ENCODE peak calls at places on chromosomes 4 and X, in six cellular contexts. L is testis, O is tibial artery, S is adipocyte, A is right cardiac atrium, M is esophagus squamous epithelium. Q is an unnamed sample.
A peak's percentile ranks its signal among the peaks of the same experiment; 100 is the strongest.

GRCh38 chrX:11241720-11242119 is 51.5 kb upstream of the AMELX start:
- DNase-seq in L (no peak), S (peak; percentile 31), A (no peak), O (no peak), M (no peak), Q (no peak)

GRCh38 chr4:16466581-16466980 is 240.3 kb upstream of the TAPT1 start:
- DNase-seq in S (no peak), M (no peak), O (no peak), A (no peak), L (no peak), Q (no peak)

GRCh38 chr4:107193989-107194388 is 157.9 kb upstream of the DKK2 start:
- DNase-seq in M (no peak), O (no peak), S (no peak), A (no peak), L (no peak), Q (no peak)

GRCh38 chr4:24630937-24631336 is 46.6 kb upstream of the DHX15 start:
- DNase-seq in L (no peak), O (no peak), S (no peak), A (no peak), M (no peak), Q (no peak)

GRCh38 chrX:12370444-12371089 is 232.3 kb downstream of the FRMPD4 start:
- DNase-seq in O (no peak), S (peak; percentile 72), M (no peak), A (no peak), L (peak; percentile 57), Q (peak; percentile 82)

GRCh38 chr4:40301592-40301991 is 33.5 kb upstream of the CHRNA9 start:
- DNase-seq in M (no peak), A (no peak), S (no peak), L (no peak), O (peak; percentile 16), Q (no peak)

GRCh38 chrX:45745479-45745878 is 544.8 kb upstream of the DIPK2B start:
- DNase-seq in S (no peak), O (no peak), M (no peak), L (no peak), A (no peak), Q (no peak)

GRCh38 chr4:60579335-60579734 is 620.8 kb upstream of the ADGRL3 start:
- DNase-seq in S (peak; percentile 4), M (no peak), L (no peak), O (no peak), A (no peak), Q (peak; percentile 1)

GRCh38 chr4:114078636-114079035 is 99.2 kb upstream of the ARSJ start:
- DNase-seq in S (no peak), A (no peak), O (no peak), M (no peak), L (no peak), Q (peak; percentile 87)

GRCh38 chr4:168622600-168622999 is 125.7 kb downstream of the PALLD start:
- DNase-seq in O (no peak), M (no peak), A (no peak), S (no peak), L (no peak), Q (no peak)

GRCh38 chr4:26524001-26524400 is 33.7 kb upstream of the CCKAR start:
- DNase-seq in A (no peak), L (no peak), M (no peak), O (no peak), S (peak; percentile 31), Q (no peak)

GRCh38 chrX:31590581-31591113 is 518.8 kb upstream of the FTHL17 start:
- DNase-seq in M (no peak), L (no peak), S (peak; percentile 59), A (no peak), O (no peak), Q (peak; percentile 69)

GRCh38 chr4:122673252-122673651 is 52.4 kb upstream of the IL21 start:
- DNase-seq in M (no peak), O (no peak), L (no peak), S (peak; percentile 11), A (no peak), Q (no peak)

GRCh38 chrX:39650883-39651282 is 446.9 kb downstream of the BCOR start:
- DNase-seq in L (no peak), S (no peak), A (no peak), M (no peak), O (no peak), Q (no peak)

GRCh38 chr4:88803600-88804096 is 106.0 kb upstream of the NAP1L5 start:
- DNase-seq in O (peak; percentile 73), L (peak; percentile 51), S (peak; percentile 92), A (no peak), M (no peak), Q (peak; percentile 97)

GRCh38 chr4:149047368-149047767 is 605.2 kb upstream of the NR3C2 start:
- DNase-seq in O (no peak), M (no peak), L (no peak), S (peak; percentile 3), A (no peak), Q (peak; percentile 72)

GRCh38 chr4:73707918-73708577 is 32.3 kb upstream of the CXCL8 start:
- DNase-seq in M (no peak), O (peak; percentile 78), S (peak; percentile 84), A (peak; percentile 84), L (no peak), Q (peak; percentile 91)

GRCh38 chrX:24151513-24151912 is 2.0 kb downstream of the ZFX start:
- DNase-seq in S (no peak), M (no peak), O (no peak), A (no peak), L (peak; percentile 29), Q (no peak)

GRCh38 chrX:46579250-46579649 is 5.7 kb downstream of the CHST7 start:
- DNase-seq in O (no peak), L (no peak), S (no peak), A (no peak), M (no peak), Q (no peak)

GRCh38 chr4:88846232-88846790 is 148.7 kb upstream of the NAP1L5 start:
- DNase-seq in M (no peak), L (no peak), A (no peak), O (no peak), S (peak; percentile 30), Q (no peak)

GRCh38 chr4:129062580-129062979 is 30.8 kb downstream of the SCLT1 start:
- DNase-seq in O (no peak), L (no peak), A (no peak), S (no peak), M (no peak), Q (no peak)

GRCh38 chr4:48801739-48802138 is 21.7 kb upstream of the FRYL start:
- DNase-seq in L (no peak), M (no peak), O (no peak), A (no peak), S (peak; percentile 70), Q (peak; percentile 15)

GRCh38 chrX:56797966-56798711 is 69.1 kb downstream of the NBDY start:
- DNase-seq in O (no peak), A (no peak), M (no peak), L (no peak), S (peak; percentile 66), Q (peak; percentile 51)

GRCh38 chr4:6454112-6454910 is 18.1 kb downstream of the PPP2R2C start:
- DNase-seq in L (no peak), M (no peak), O (no peak), A (no peak), S (no peak), Q (no peak)

GRCh38 chrX:18702362-18703195 is 4.9 kb upstream of the PPEF1 start:
- DNase-seq in L (no peak), S (peak; percentile 75), A (no peak), O (no peak), M (no peak), Q (peak; percentile 91)

GRCh38 chrX:121876316-121876715 is 828.9 kb downstream of the GLUD2 start:
- DNase-seq in L (no peak), S (peak; percentile 76), A (no peak), O (no peak), M (no peak), Q (peak; percentile 73)

GRCh38 chrX:133353233-133353632 is 62.1 kb downstream of the GPC4 start:
- DNase-seq in S (no peak), A (no peak), O (no peak), M (no peak), L (no peak), Q (no peak)

DNA sequence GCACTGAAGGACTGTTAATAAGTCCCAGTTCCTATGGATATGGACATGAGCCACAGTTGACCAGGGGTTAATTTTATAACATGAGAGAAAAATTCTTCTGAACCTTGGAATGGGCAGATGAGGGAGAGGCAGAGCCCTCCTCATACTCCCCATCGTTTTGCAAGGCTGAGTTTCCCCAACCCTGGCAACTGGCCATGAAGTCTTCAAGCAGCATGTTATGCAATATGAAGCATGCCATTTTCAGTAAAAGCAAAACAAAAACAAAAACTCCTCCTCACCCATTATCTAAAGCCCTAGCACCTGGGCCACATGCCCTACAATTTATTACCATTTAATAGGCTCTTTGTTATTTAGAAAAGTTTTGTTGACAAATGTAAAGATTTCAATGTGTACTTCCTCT is 64.5 kb downstream of the GPC4 start:
- DNase-seq in L (peak; percentile 22), A (peak; percentile 59), O (peak; percentile 65), M (no peak), S (peak; percentile 83), Q (no peak)
- H3K4me1 ChIP-seq in L (no peaks in the 10 kb centered on the region), A (no peaks in the 10 kb centered on the region), O (no peaks in the 10 kb centered on the region), M (no peaks in the 10 kb centered on the region), S (peaks cover 16% of the 10 kb centered on the region), Q (no peaks in the 10 kb centered on the region)

GRCh38 chr4:87005369-87005689 is 70.5 kb downstream of the AFF1 start:
- DNase-seq in M (no peak), O (no peak), A (no peak), L (no peak), S (no peak), Q (peak; percentile 36)
- H3K4me1 ChIP-seq in M (peaks cover 24% of the 10 kb centered on the region), O (no peaks in the 10 kb centered on the region), A (peaks cover 4% of the 10 kb centered on the region), L (peaks cover 19% of the 10 kb centered on the region), S (peaks cover 31% of the 10 kb centered on the region), Q (peaks cover 6% of the 10 kb centered on the region)

DNA sequence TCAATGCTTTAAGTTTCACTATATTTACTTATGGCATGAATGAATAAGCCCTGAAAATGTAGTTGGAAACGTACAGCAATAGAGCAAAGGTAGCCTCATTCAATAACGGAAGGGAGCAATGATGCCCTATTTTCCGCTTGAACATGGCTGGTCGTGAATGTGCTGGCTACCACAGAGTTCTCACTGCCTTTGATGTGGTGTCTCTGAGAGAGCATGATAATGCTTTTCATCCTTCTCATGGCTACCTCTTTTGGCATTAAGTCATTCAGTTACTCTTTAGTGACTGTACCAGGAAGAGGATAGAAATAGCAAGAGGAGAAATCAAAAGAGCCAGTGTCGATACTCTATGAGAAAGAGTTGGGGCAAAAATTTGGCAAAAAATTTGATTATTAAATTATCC is 308.0 kb downstream of the PPP3CA start:
- DNase-seq in A (no peak), M (no peak), O (no peak), S (no peak), L (no peak), Q (no peak)
- H3K4me1 ChIP-seq in A (peaks cover 1% of the 10 kb centered on the region), M (no peaks in the 10 kb centered on the region), O (no peaks in the 10 kb centered on the region), S (no peaks in the 10 kb centered on the region), L (no peaks in the 10 kb centered on the region), Q (no peaks in the 10 kb centered on the region)

DNA sequence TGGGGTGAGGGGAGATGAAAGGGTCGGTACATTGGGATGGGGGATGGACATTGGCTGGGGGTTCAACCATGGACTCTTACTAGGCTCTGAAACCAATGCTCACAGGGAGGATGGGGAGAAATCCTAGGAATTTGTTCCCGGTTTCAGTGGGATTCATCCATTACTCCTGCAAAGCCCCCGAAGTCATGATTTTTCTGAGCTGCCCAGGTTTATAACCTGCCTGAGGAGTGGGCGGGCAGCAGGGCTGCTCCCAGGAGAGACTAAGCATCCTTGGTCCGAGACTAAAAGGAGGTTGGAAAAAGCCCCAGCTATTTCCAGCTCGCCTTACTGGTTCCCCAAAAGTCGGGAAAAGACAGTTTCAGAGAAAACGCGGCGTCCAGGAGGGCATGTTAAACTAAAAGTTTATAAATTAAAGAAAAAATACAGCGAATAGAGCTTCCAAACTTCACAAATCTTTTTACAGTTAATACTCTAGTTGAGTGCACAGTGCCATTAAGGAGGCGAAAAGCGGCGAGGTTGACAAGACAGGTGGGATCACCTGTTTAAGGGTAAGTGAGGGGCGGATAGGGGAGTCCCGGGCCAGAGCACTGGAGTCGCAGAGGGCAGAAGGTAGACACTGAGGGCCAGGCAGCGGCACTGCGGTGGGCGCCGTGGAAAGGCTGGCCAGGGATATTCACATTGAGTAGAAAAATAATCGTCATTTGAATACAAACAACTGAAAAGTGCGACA is 3.7 kb downstream of the NKX3-2 start:
- DNase-seq in O (no peak), A (no peak), L (no peak), S (no peak), M (no peak), Q (no peak)
- H3K4me1 ChIP-seq in O (no peaks in the 10 kb centered on the region), A (peaks cover 2% of the 10 kb centered on the region), L (peaks cover 5% of the 10 kb centered on the region), S (peaks cover 17% of the 10 kb centered on the region), M (peaks cover 34% of the 10 kb centered on the region), Q (no peaks in the 10 kb centered on the region)

Q was measured in fibroblast of lung.